ENCODE peak calls at places on chromosomes 5 and 9, in five cellular contexts. R is HCT116, V is HepG2, D is H1, G is SK-N-SH. E is an unnamed sample.

GRCh38 chr5:83653669-83654068 is 67.0 kb downstream of the HAPLN1 start:
- DNase-seq in R (no peak), V (no peak), D (no peak), G (no peak), E (no peak)

GRCh38 chr5:126752052-126752785 is 24.7 kb upstream of the LMNB1 start:
- DNase-seq in R (no peak), V (no peak), D (no peak), G (no peak), E (no peak)

GRCh38 chr9:90544488-90544887 is 98.1 kb downstream of the DIRAS2 start:
- DNase-seq in R (no peak), V (no peak), D (no peak), G (no peak), E (no peak)

GRCh38 chr5:10618311-10618710 is 54.4 kb downstream of the ANKRD33B start:
- DNase-seq in R (no peak), V (no peak), D (no peak), G (no peak), E (no peak)

GRCh38 chr5:41925555-41925946 is 470 bp downstream of the FBXO4 start:
- DNase-seq in R (no peak), V (peak; percentile 39), D (no peak), G (no peak), E (peak; percentile 61)

GRCh38 chr9:93644397-93645088 is 68.2 kb downstream of the PHF2 start:
- DNase-seq in R (no peak), V (no peak), D (no peak), G (no peak), E (no peak)

GRCh38 chr9:136517012-136517743 is 28.7 kb downstream of the NOTCH1 start:
- DNase-seq in R (no peak), V (no peak), D (no peak), G (no peak), E (no peak)

GRCh38 chr9:122133984-122134535 is 25.5 kb downstream of the NDUFA8 start:
- DNase-seq in R (no peak), V (no peak), D (no peak), G (no peak), E (no peak)

GRCh38 chr5:112681481-112681908 is 56.2 kb upstream of the APC start:
- DNase-seq in R (no peak), V (no peak), D (no peak), G (no peak), E (no peak)

GRCh38 chr9:85704744-85705143 is 37.0 kb downstream of the AGTPBP1 start:
- DNase-seq in R (no peak), V (no peak), D (no peak), G (no peak), E (no peak)

GRCh38 chr5:64773533-64773932 is 4.8 kb downstream of the CWC27 start:
- DNase-seq in R (no peak), V (no peak), D (no peak), G (no peak), E (no peak)

GRCh38 chr5:78008356-78008967 is 232.3 kb upstream of the TBCA start:
- DNase-seq in R (peak; percentile 21), V (peak; percentile 31), D (no peak), G (peak; percentile 63), E (peak; percentile 48)

GRCh38 chr5:93581738-93582414 is 857 bp upstream of the NR2F1-AS1 start:
- DNase-seq in R (peak; percentile 76), V (peak; percentile 41), D (no peak), G (no peak), E (no peak)

GRCh38 chr5:123708074-123708806 is 196.3 kb downstream of the CSNK1G3 start:
- DNase-seq in R (no peak), V (no peak), D (no peak), G (no peak), E (no peak)

GRCh38 chr5:56986631-56986957 is 34.7 kb upstream of the MIER3 start:
- DNase-seq in R (no peak), V (no peak), D (no peak), G (no peak), E (no peak)

GRCh38 chr5:139245637-139246335 is 47.6 kb upstream of the SIL1 start:
- DNase-seq in R (no peak), V (no peak), D (no peak), G (no peak), E (peak; percentile 19)

GRCh38 chr5:139251281-139251687 is 42.3 kb upstream of the MATR3 start:
- DNase-seq in R (no peak), V (no peak), D (no peak), G (no peak), E (peak; percentile 25)

GRCh38 chr5:139248826-139249453 is 44.6 kb upstream of the MATR3 start:
- DNase-seq in R (no peak), V (no peak), D (no peak), G (no peak), E (no peak)

GRCh38 chr5:139243425-139243965 is 45.3 kb upstream of the SIL1 start:
- DNase-seq in R (no peak), V (no peak), D (no peak), G (no peak), E (no peak)

DNA sequence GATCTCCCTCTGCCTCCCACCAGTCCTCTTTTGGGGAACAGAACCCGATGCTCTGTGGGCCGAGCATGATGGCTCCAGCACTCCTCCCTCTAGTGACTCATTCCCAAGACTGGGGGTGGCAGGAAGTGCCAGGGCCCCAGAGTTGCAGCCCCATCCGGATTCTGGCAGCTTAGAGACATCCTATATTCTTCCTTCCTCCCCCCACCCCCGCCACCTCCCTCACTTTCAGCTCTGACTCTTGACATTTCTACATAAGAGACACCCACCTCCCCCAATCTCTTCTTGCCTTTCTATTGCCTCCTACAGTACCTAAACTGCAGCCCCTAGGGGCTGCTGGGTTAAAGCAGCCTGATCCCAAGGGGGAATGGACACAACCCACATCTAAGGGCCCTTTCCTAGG is 47.1 kb upstream of the MATR3 start:
- DNase-seq in R (no peak), V (no peak), D (no peak), G (no peak), E (no peak)
- TF ChIP-seq JUND in R (peak; percentile 23), V (no peak), D (peak; percentile 53), G (peak; percentile 24), E (no peak)

GRCh38 chr9:79254900-79255651 is 316.7 kb upstream of the TLE4 start:
- DNase-seq in R (no peak), V (no peak), D (no peak), G (no peak), E (no peak)

GRCh38 chr9:79255681-79256080 is 316.1 kb upstream of the TLE4 start:
- DNase-seq in R (no peak), V (no peak), D (no peak), G (no peak), E (no peak)

GRCh38 chr9:79256691-79257213 is 315.0 kb upstream of the TLE4 start:
- DNase-seq in R (no peak), V (no peak), D (no peak), G (no peak), E (no peak)

GRCh38 chr9:79257671-79258410 is 313.9 kb upstream of the TLE4 start:
- DNase-seq in R (no peak), V (no peak), D (no peak), G (no peak), E (no peak)

GRCh38 chr9:79257215-79257614 is 314.6 kb upstream of the TLE4 start:
- DNase-seq in R (no peak), V (no peak), D (no peak), G (no peak), E (peak; percentile 5)
- TF ChIP-seq JUND in R (no peak), V (no peak), D (no peak), G (no peak), E (no peak)

DNA sequence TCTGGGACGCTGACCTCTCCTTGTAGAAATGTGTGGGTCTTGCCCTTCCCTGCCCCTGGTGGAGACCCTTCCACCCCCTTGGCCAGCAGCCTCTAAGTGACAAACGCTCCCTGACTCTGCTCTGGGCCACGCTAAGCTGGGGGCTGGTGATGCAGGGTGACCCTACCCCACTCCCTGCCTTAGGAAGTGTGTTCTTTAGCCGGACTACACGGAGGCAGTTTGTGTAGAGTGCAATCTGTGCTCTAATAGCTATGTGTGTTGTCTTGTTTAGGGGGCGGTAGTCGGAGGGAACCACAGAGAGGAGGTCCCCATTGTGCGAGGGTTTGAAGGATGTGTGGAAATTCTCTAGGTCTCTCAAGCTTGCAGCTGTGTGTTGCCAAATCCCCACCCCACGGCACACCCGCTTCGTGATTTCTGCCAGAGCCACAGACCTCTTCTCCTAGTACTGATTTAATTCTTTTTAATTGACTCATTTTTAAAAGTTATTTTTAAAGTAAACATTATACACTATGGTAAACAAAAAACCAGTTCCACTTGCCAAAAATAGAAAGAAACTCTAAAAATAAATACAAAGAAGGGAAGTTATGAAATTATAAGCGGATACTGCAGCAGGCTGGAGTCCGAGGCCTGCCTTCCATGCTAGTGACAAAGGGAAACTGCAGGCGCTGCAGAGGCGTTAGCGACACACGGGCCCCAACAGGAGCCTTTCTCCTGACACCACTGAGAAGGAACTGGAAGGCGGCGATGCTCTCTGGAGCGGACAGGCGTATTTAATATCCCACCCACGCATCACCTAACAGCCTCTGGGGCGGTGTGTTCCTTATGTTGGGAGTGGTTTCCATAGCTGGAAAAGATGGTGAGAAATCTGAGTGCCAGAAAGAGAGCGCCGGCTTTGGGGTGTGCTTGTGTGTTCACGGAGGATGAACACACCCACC is 122.7 kb downstream of the COL23A1 start:
- DNase-seq in R (no peak), V (no peak), D (no peak), G (no peak), E (no peak)
- TF ChIP-seq JUND in R (no peak), V (no peak), D (no peak), G (no peak), E (no peak)

DNA sequence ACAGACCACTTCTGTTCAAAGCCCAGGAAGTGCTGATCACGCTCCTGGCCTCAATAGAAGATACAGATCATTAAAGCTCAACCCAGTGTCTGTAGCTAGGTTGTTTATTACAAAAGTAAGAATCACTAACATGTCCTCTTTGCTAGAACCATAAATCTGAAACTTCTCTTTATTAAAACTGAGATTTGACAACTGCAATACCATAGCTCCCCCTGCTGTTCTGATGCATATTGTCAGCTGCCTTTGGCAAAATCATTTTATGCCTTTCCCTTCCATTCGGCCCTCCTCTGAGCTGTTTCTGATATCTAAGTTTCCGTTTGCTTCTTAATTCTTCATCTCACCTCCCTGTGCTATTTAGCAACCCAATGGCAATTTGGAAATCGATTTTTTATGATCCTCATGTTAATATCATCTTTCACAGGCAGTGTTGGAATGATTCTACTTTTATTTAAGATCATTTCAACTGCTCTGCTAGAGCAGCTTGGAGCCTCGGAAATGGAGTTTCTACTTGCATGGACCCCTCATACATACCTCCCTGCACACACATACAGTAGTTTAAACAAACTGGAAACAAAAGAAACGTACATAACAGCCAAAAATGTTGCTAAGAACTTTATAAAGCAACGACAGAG is 998.8 kb downstream of the MAT2B start:
- DNase-seq in R (peak; percentile 4), V (peak; percentile 34), D (no peak), G (peak; percentile 21), E (no peak)
- TF ChIP-seq JUND in R (no peak), V (no peak), D (no peak), G (no peak), E (no peak)

DNA sequence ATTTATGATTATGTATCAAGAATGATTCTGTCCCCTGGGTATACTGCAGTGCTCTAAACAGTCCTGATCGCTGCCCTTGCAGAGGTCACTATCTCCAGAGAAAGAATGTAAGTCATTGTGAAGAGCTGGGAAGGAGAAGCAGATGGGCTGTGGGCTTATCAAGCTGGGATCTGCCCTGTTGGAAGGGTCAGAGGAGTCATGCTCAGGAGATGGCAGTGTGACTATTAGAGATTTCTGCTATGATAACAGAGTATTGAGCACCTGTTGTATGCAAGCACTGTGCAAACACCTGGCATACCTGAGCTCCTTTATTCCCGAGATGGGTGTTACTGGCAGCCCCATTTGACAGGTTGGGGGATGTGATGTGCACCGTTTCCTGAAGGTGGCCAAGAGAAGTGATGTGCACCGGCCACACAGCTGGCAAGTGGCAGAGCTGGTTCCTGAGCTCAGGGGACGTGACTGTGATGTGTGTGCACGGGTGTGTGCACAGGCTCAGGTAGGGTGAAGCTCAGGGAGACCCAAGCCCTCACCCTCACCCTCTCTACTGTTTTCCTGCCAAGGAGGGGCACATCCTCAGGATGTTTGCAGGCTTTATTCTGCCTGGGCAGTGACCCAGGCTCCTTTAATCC is 56.5 kb downstream of the WWC1 start:
- DNase-seq in R (no peak), V (no peak), D (no peak), G (no peak), E (peak; percentile 69)
- TF ChIP-seq JUND in R (no peak), V (no peak), D (no peak), G (no peak), E (no peak)